ENCODE peak calls at places on chromosomes 4 and X, in five cellular contexts. K is MM.1S, L is esophagus squamous epithelium, Z is breast epithelium, V is adrenal gland. W is an unnamed sample.
A peak's percentile ranks its signal among the peaks of the same experiment; 100 is the strongest.

GRCh38 chrX:155334486-155335316 is at the start of gene CLIC2:
- DNase-seq in V (no peak), L (no peak), K (peak; percentile 82), Z (no peak), W (no peak)

GRCh38 chrX:109155161-109155560 is 326.7 kb downstream of the GUCY2F start:
- DNase-seq in Z (no peak), L (no peak), K (no peak), V (no peak), W (no peak)

GRCh38 chrX:153970398-153971123 is 1.1 kb downstream of the HCFC1 start:
- DNase-seq in L (no peak), V (peak; percentile 67), K (peak; percentile 37), Z (no peak), W (no peak)

GRCh38 chrX:49278081-49278480 is 8.5 kb downstream of the PPP1R3F start:
- DNase-seq in L (no peak), V (no peak), Z (no peak), K (no peak), W (no peak)

GRCh38 chrX:65578346-65578745 is 43.8 kb upstream of the LAS1L start:
- DNase-seq in K (no peak), L (no peak), Z (no peak), V (no peak), W (no peak)

GRCh38 chr4:130424211-130424610 is 1328.3 kb downstream of the C4orf33 start:
- DNase-seq in L (no peak), Z (no peak), V (no peak), K (no peak), W (no peak)

GRCh38 chr4:150278206-150278605 is 200.0 kb downstream of the DCLK2 start:
- DNase-seq in K (no peak), V (no peak), L (no peak), Z (no peak), W (no peak)

GRCh38 chr4:40299704-40300336 is 35.3 kb upstream of the CHRNA9 start:
- DNase-seq in L (no peak), Z (no peak), K (no peak), V (no peak), W (no peak)

GRCh38 chrX:65253817-65254216 is 277.6 kb upstream of the ZC4H2 start:
- DNase-seq in K (no peak), V (no peak), Z (no peak), L (no peak), W (no peak)

GRCh38 chrX:11267311-11267910 is 25.8 kb upstream of the AMELX start:
- DNase-seq in L (no peak), Z (no peak), V (no peak), K (no peak), W (no peak)

GRCh38 chr4:11741190-11741652 is 312.5 kb upstream of the HS3ST1 start:
- DNase-seq in K (no peak), L (no peak), V (no peak), Z (no peak), W (no peak)

GRCh38 chr4:24910504-24910903 is 2.3 kb downstream of the CCDC149 start:
- DNase-seq in V (no peak), Z (no peak), K (no peak), L (no peak), W (no peak)

GRCh38 chr4:88382621-88383020 is 4.0 kb downstream of the HERC6 start:
- DNase-seq in K (peak; percentile 79), L (no peak), Z (no peak), V (no peak), W (no peak)

GRCh38 chrX:9853307-9853706 is 67.1 kb downstream of the SHROOM2 start:
- DNase-seq in Z (no peak), L (no peak), K (no peak), V (no peak), W (no peak)

GRCh38 chr4:122364700-122365404 is 14.0 kb upstream of the ADAD1 start:
- DNase-seq in K (no peak), Z (no peak), L (no peak), V (no peak), W (no peak)

GRCh38 chr4:41796545-41797210 is 48.2 kb upstream of the PHOX2B start:
- DNase-seq in Z (no peak), L (no peak), K (no peak), V (no peak), W (no peak)

GRCh38 chrX:49838374-49838773 is 9.3 kb downstream of the PAGE4 start:
- DNase-seq in V (peak; percentile 25), K (peak; percentile 50), L (no peak), Z (no peak), W (no peak)

GRCh38 chrX:23373129-23373804 is 38.6 kb downstream of the PTCHD1 start:
- DNase-seq in V (no peak), K (no peak), L (no peak), Z (no peak), W (no peak)

GRCh38 chrX:123803331-123803983 is 56.4 kb upstream of the XIAP start:
- DNase-seq in Z (no peak), K (no peak), L (no peak), V (no peak), W (no peak)

GRCh38 chr4:118173956-118174355 is 139.7 kb downstream of the NDST3 start:
- DNase-seq in V (no peak), Z (no peak), L (no peak), K (no peak), W (no peak)

GRCh38 chrX:134631404-134632346 is 26.6 kb downstream of the PLAC1 start:
- DNase-seq in Z (no peak), V (no peak), K (no peak), L (no peak), W (no peak)

GRCh38 chrX:21738145-21738949 is 19.6 kb downstream of the SMPX start:
- DNase-seq in Z (no peak), V (no peak), K (no peak), L (no peak), W (no peak)

GRCh38 chrX:26914232-26914631 is 548.9 kb downstream of the PPP4R3C start:
- DNase-seq in L (no peak), V (no peak), Z (no peak), K (no peak), W (no peak)

GRCh38 chrX:102684772-102685520 is 27.3 kb upstream of the GPRASP2 start:
- DNase-seq in K (peak; percentile 33), L (no peak), V (no peak), Z (no peak), W (no peak)

GRCh38 chrX:103927633-103928032 is 34.8 kb upstream of the TMSB15B start:
- DNase-seq in Z (no peak), K (no peak), V (no peak), L (no peak), W (no peak)

GRCh38 chr4:101718810-101719209 is 71.7 kb upstream of the BANK1 start:
- DNase-seq in V (no peak), L (no peak), Z (no peak), K (no peak), W (no peak)

GRCh38 chrX:15973941-15974340 is 119.3 kb upstream of the AP1S2 start:
- DNase-seq in L (no peak), V (no peak), K (no peak), Z (no peak), W (no peak)

GRCh38 chrX:38154818-38155217 is 65.9 kb downstream of the SRPX start:
- DNase-seq in L (no peak), K (no peak), Z (no peak), V (no peak), W (no peak)

GRCh38 chr4:158860856-158861255 is 92.0 kb downstream of the FNIP2 start:
- DNase-seq in L (no peak), Z (no peak), V (no peak), K (peak; percentile 80), W (no peak)

GRCh38 chr4:156475322-156475721 is 496.3 kb downstream of the PDGFC start:
- DNase-seq in L (no peak), Z (no peak), V (no peak), K (peak; percentile 27), W (no peak)

GRCh38 chr4:4532371-4532770 is 9.5 kb downstream of the STX18 start:
- DNase-seq in Z (no peak), L (no peak), V (no peak), K (no peak), W (no peak)

GRCh38 chr4:78691971-78692814 is 84.0 kb upstream of the BMP2K start:
- DNase-seq in Z (no peak), K (no peak), L (no peak), V (peak; percentile 21), W (no peak)

GRCh38 chr4:23819041-23819511 is 70.8 kb downstream of the PPARGC1A start:
- DNase-seq in L (no peak), V (no peak), K (no peak), Z (no peak), W (no peak)

GRCh38 chr4:57023104-57023503 is 44.4 kb downstream of the POLR2B start:
- DNase-seq in K (no peak), V (no peak), Z (no peak), L (no peak), W (no peak)

GRCh38 chr4:186845137-186845842 is 121.6 kb upstream of the FAT1 start:
- DNase-seq in Z (no peak), K (no peak), L (no peak), V (no peak), W (no peak)

DNA sequence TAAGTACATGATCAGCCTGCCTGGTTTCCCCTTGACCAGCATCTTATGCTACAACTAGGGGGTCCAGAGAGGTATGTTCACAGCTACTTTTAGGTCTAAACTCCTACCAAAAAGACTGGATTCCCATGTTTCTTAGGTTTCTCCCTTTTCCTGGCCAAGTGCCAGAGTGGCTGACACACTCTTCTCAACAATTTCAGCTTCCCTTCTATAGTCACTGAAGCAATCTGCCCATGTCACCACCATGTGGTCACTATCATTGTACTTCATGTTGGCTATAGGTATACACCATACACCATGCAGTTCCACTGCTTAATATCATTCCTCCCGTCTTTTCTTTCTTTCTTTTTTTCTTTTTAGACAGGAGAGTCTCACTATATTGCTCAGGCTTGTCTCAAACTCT is 66.9 kb downstream of the KLHL13 start:
- DNase-seq in L (no peak), Z (no peak), K (no peak), V (no peak), W (no peak)
- H3K4me1 ChIP-seq in L (no peaks in the 10 kb centered on the region), Z (no peaks in the 10 kb centered on the region), K (no peaks in the 10 kb centered on the region), V (no peaks in the 10 kb centered on the region), W (no peaks in the 10 kb centered on the region)

GRCh38 chrX:1417921-1418875 is 26.3 kb upstream of the SLC25A6 start:
- DNase-seq in Z (no peak), K (no peak), V (no peak), L (no peak), W (no peak)
- H3K27ac ChIP-seq in Z (no peak overlapping the region), K (no peak overlapping the region), V (no peak overlapping the region), L (no peak overlapping the region), W (no peak overlapping the region)

GRCh38 chrX:63784346-63784901 is 590 bp downstream of the ARHGEF9 start:
- DNase-seq in V (no peak), Z (no peak), K (no peak), L (no peak), W (no peak)
- H3K4me3 ChIP-seq in V (peak overlapping the region; percentile 22), Z (peak overlapping the region; percentile 43), K (no peak overlapping the region), L (peak overlapping the region; percentile 45), W (peak overlapping the region; percentile 80)

DNA sequence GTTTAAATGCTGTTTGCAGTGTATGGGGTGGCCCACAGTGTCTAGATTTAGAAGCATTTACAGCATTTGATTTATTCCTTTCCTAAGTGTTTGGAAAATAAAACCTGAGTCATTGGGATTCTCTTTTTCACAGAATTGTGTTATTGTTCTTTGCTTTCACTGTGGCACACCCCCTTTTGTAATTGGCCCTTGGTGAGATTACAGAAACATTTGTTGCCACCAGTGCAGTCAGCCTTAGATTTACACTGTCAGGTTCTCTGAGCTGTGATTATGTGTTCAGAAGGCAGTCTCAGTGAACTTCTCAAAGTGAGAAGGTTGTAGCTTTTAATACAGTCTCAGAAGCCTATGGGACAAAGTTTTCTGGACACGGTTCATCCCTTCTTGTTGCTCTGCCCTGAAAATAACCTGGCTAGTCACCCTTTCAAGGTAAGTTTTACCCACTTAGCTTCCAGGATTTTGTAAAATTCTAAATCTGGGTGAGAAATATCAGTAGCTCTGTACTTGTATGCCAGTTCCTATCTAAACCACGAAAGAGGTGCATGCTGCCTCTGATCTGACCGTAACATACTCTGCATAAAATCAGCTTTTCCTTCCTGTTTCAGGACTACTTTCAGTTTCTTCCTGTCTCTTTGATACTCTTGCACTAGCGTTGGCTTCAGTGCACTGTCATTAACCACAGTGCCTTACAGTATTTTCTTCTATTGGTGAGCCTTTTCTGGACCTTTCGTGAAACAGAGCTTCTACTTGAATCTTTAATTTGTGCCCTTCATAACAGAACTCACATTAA is 12.6 kb downstream of the RUFY3 start:
- DNase-seq in L (no peak), K (peak; percentile 91), V (no peak), Z (no peak), W (no peak)
- H3K4me1 ChIP-seq in L (peaks cover 4% of the 10 kb centered on the region), K (peaks cover 45% of the 10 kb centered on the region), V (peaks cover 26% of the 10 kb centered on the region), Z (no peaks in the 10 kb centered on the region), W (peaks cover 11% of the 10 kb centered on the region)

W was measured in thoracic aorta.